ENCODE peak calls at places on chromosomes 12 and 14, in six cellular contexts. K is gastrocnemius medialis; D is astrocyte of the cerebellum; X is naive thymus-derived CD4-positive, alpha-beta T cell; B is fibroblast of lung; U is CD8-positive, alpha-beta memory T cell. S is an unnamed sample.

GRCh38 chr14:60681271-60681670 is 32.0 kb upstream of the SIX1 start:
- DNase-seq in K (no peak), D (no peak), X (no peak), B (no peak), U (no peak), S (no peak)

GRCh38 chr14:99267871-99268775 is 3.9 kb downstream of the BCL11B start:
- DNase-seq in K (no peak), D (no peak), X (peak), B (no peak), U (peak), S (no peak)

GRCh38 chr12:108685469-108686247 is 45.7 kb downstream of the CORO1C start:
- DNase-seq in K (no peak), D (no peak), X (no peak), B (peak), U (no peak), S (no peak)

GRCh38 chr12:123723765-123724164 is 11.6 kb downstream of the ATP6V0A2 start:
- DNase-seq in K (no peak), D (no peak), X (no peak), B (no peak), U (no peak), S (no peak)

GRCh38 chr14:95348395-95349080 is 28.8 kb upstream of the CLMN start:
- DNase-seq in K (no peak), D (no peak), X (no peak), B (no peak), U (no peak), S (no peak)

GRCh38 chr12:64461634-64462414 is 9.9 kb downstream of the TBK1 start:
- DNase-seq in K (no peak), D (peak), X (no peak), B (peak), U (no peak), S (no peak)

GRCh38 chr14:39393289-39393688 is 38.9 kb downstream of the FBXO33 start:
- DNase-seq in K (no peak), D (no peak), X (no peak), B (no peak), U (no peak), S (no peak)

GRCh38 chr12:119940881-119941280 is 48.2 kb upstream of the BICDL1 start:
- DNase-seq in K (no peak), D (peak), X (no peak), B (peak), U (no peak), S (no peak)

GRCh38 chr14:86961106-86961716 is 1031.8 kb downstream of the GALC start:
- DNase-seq in K (no peak), D (no peak), X (no peak), B (peak), U (no peak), S (peak)

GRCh38 chr14:93061380-93062012 is 54.2 kb downstream of the ITPK1 start:
- DNase-seq in K (no peak), D (no peak), X (no peak), B (no peak), U (no peak), S (no peak)

GRCh38 chr14:68841030-68841809 is 48.4 kb upstream of the ZFP36L1 start:
- DNase-seq in K (no peak), D (no peak), X (no peak), B (peak), U (no peak), S (no peak)

GRCh38 chr12:122449317-122449716 is 26.8 kb upstream of the CLIP1 start:
- DNase-seq in K (no peak), D (peak), X (no peak), B (peak), U (no peak), S (no peak)

GRCh38 chr12:1918875-1919236 is 404 bp upstream of the CACNA2D4 start:
- DNase-seq in K (no peak), D (no peak), X (no peak), B (no peak), U (no peak), S (no peak)

GRCh38 chr12:1919763-1920162 is 1.3 kb upstream of the CACNA2D4 start:
- DNase-seq in K (no peak), D (no peak), X (no peak), B (no peak), U (no peak), S (no peak)

GRCh38 chr12:1920436-1920835 is 2.0 kb upstream of the CACNA2D4 start:
- DNase-seq in K (no peak), D (no peak), X (no peak), B (no peak), U (no peak), S (no peak)

GRCh38 chr12:1918081-1918874 is at the start of gene CACNA2D4:
- DNase-seq in K (no peak), D (no peak), X (no peak), B (no peak), U (no peak), S (no peak)

GRCh38 chr12:1919284-1919683 is 832 bp upstream of the CACNA2D4 start:
- DNase-seq in K (no peak), D (no peak), X (no peak), B (no peak), U (no peak), S (no peak)
- H3K4me3 ChIP-seq in K (no peak), D (no peak), X (no peak), B (no peak), U (no peak), S (no peak)

GRCh38 chr14:104865631-104866441 is 768 bp downstream of the CEP170B start:
- DNase-seq in K (no peak), D (peak), X (no peak), B (peak), U (no peak), S (no peak)

GRCh38 chr14:104865069-104865630 is at the start of gene CEP170B:
- DNase-seq in K (no peak), D (no peak), X (peak), B (peak), U (peak), S (no peak)

GRCh38 chr14:104864267-104865068 is 600 bp upstream of the CEP170B start:
- DNase-seq in K (no peak), D (no peak), X (no peak), B (no peak), U (no peak), S (no peak)

GRCh38 chr14:104863131-104863862 is 1.8 kb upstream of the CEP170B start:
- DNase-seq in K (no peak), D (no peak), X (no peak), B (no peak), U (no peak), S (no peak)

GRCh38 chr14:104863923-104864266 is 1.2 kb upstream of the CEP170B start:
- DNase-seq in K (no peak), D (no peak), X (no peak), B (no peak), U (no peak), S (no peak)
- H3K4me3 ChIP-seq in K (no peak), D (no peak), X (no peak), B (no peak), U (no peak), S (no peak)

DNA sequence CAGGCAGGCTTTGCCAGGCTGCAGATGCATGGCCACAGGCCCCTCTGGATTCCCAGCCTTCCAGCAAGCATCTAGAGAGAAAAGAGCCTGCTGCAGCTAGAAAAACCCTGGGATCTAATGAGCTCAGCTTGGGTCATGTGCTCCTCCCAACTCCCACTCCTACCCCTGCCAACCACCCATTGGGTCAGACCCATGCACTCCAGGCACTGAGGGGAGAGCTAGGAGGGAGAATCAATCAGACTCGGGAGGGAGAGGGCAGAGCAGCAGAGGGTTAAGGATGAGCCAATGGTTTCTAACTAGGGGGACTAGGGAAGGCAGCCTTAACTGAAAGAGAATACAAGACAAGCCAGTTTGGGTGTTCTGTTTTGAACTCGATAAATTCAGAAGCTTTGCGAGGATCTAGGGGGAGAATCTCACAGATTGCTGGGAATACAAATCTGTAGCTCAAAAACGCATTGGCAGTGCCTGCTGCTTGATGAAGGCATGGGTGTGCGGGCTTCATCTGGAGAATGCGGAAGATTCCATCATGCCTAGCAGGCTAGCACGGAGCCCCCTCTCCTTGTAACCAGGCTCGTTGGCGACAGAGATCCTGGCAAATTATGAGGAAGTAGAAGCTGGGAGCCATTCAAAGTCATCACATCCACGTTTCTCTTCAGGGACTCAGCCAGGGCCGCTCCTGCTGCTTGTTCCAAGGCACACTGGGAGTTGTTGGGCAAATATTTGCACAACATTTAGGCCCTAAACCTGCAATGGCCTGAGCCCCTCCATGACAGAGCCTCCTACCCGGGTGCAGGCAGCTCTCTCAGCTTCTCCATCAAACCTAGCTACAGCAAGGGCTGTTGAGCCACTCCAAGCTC is 56.4 kb downstream of the VCPKMT start:
- DNase-seq in K (no peak), D (no peak), X (no peak), B (no peak), U (no peak), S (no peak)
- H3K4me3 ChIP-seq in K (no peak), D (no peak), X (no peak), B (no peak), U (no peak), S (no peak)

DNA sequence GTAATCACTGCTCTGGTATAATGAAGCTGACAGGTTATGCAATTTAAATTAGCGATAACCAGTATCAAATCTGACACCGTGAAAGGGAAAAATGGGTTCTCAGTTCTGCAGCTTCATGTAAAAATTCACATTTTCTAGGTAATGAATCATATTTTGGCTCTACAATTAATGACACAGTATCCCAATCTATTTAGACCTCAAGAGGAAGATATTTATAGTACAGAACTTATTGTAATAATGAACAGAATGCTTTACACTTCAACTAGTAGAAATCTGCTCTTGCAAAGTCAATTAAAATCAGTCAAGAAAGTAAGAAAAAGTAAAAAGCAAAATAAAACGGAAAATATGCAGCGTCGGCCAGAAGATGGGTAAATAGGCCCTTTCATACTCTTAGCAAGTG is 24.3 kb downstream of the SEL1L start:
- DNase-seq in K (no peak), D (no peak), X (no peak), B (no peak), U (no peak), S (no peak)
- H3K4me3 ChIP-seq in K (no peak), D (no peak), X (no peak), B (no peak), U (no peak), S (no peak)

S was measured in Jurkat, Clone E6-1.